ENCODE peak calls at places on chromosomes 2 and 18, in seven cellular contexts. One of them, this sample, is unnamed. For H3K27me3, the result is how much of the 10 kb centered on the place peaks cover.

GRCh38 chr2:233223059-233223894 is 28.2 kb upstream of the ATG16L1 start:
- DNase-seq in IMR-90: no peak
- DNase-seq in H9: no peak
- DNase-seq in mesendoderm: no peak
- DNase-seq in mesenchymal stem cell: no peak
- DNase-seq in neuronal stem cell: no peak
- DNase-seq in H1: no peak
- DNase-seq in this sample: no peak

GRCh38 chr2:28691774-28692281 is 59.8 kb upstream of the PPP1CB start:
- DNase-seq in IMR-90: peak
- DNase-seq in H9: peak
- DNase-seq in mesendoderm: peak
- DNase-seq in mesenchymal stem cell: peak
- DNase-seq in neuronal stem cell: peak
- DNase-seq in H1: no peak
- DNase-seq in this sample: peak

GRCh38 chr2:122031544-122032263 is 276.3 kb downstream of the TSN start:
- DNase-seq in IMR-90: peak
- DNase-seq in H9: no peak
- DNase-seq in mesendoderm: no peak
- DNase-seq in mesenchymal stem cell: no peak
- DNase-seq in neuronal stem cell: no peak
- DNase-seq in H1: no peak
- DNase-seq in this sample: no peak

GRCh38 chr18:24015897-24016631 is 1.5 kb downstream of the TTC39C start:
- DNase-seq in IMR-90: no peak
- DNase-seq in H9: no peak
- DNase-seq in mesendoderm: peak
- DNase-seq in mesenchymal stem cell: no peak
- DNase-seq in neuronal stem cell: no peak
- DNase-seq in H1: no peak
- DNase-seq in this sample: no peak

GRCh38 chr18:2531751-2532150 is 39.6 kb downstream of the METTL4 start:
- DNase-seq in IMR-90: no peak
- DNase-seq in H9: no peak
- DNase-seq in mesendoderm: no peak
- DNase-seq in mesenchymal stem cell: no peak
- DNase-seq in neuronal stem cell: no peak
- DNase-seq in H1: no peak
- DNase-seq in this sample: no peak

GRCh38 chr18:23058746-23059440 is 76.4 kb upstream of the CABLES1 start:
- DNase-seq in IMR-90: peak
- DNase-seq in H9: no peak
- DNase-seq in mesendoderm: no peak
- DNase-seq in mesenchymal stem cell: no peak
- DNase-seq in neuronal stem cell: no peak
- DNase-seq in H1: no peak
- DNase-seq in this sample: no peak

GRCh38 chr2:50607746-50608145 is 424.2 kb downstream of the NRXN1 start:
- DNase-seq in IMR-90: no peak
- DNase-seq in H9: no peak
- DNase-seq in mesendoderm: no peak
- DNase-seq in mesenchymal stem cell: no peak
- DNase-seq in neuronal stem cell: no peak
- DNase-seq in H1: no peak
- DNase-seq in this sample: no peak

GRCh38 chr2:62745891-62746481 is 40.5 kb downstream of the EHBP1 start:
- DNase-seq in IMR-90: no peak
- DNase-seq in H9: no peak
- DNase-seq in mesendoderm: no peak
- DNase-seq in mesenchymal stem cell: no peak
- DNase-seq in neuronal stem cell: no peak
- DNase-seq in H1: no peak
- DNase-seq in this sample: no peak

GRCh38 chr2:1973636-1974035 is 229.3 kb upstream of the PXDN start:
- DNase-seq in IMR-90: no peak
- DNase-seq in H9: no peak
- DNase-seq in mesendoderm: peak
- DNase-seq in mesenchymal stem cell: no peak
- DNase-seq in neuronal stem cell: no peak
- DNase-seq in H1: no peak
- DNase-seq in this sample: no peak

DNA sequence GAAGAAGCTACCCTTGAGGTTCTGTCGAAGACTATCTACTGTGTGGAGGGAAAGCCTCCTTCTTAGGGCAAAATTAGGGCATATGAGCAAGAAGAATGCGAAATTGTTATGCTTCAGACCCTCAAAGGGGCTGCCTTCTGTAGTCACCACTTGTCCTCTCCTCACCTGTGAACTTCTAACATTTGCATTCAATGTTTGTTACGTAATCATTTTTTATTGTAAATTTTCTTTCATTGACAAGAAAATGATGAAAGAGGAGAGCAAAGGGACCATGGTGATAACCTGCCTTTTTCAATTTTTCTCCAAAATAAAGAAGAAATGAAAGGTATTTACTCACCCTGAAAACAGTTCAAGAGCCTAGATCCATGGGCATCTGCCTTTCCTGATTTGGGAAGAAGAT is 193.0 kb downstream of the SP3 start:
- DNase-seq in IMR-90: no peak
- DNase-seq in H9: no peak
- DNase-seq in mesendoderm: no peak
- DNase-seq in mesenchymal stem cell: no peak
- DNase-seq in neuronal stem cell: no peak
- DNase-seq in H1: no peak
- DNase-seq in this sample: no peak
- H3K27me3 ChIP-seq in IMR-90: under half
- H3K27me3 ChIP-seq in H9: under half
- H3K27me3 ChIP-seq in mesendoderm: under half
- H3K27me3 ChIP-seq in mesenchymal stem cell: under half
- H3K27me3 ChIP-seq in neuronal stem cell: under half
- H3K27me3 ChIP-seq in H1: under half
- H3K27me3 ChIP-seq in this sample: under half

DNA sequence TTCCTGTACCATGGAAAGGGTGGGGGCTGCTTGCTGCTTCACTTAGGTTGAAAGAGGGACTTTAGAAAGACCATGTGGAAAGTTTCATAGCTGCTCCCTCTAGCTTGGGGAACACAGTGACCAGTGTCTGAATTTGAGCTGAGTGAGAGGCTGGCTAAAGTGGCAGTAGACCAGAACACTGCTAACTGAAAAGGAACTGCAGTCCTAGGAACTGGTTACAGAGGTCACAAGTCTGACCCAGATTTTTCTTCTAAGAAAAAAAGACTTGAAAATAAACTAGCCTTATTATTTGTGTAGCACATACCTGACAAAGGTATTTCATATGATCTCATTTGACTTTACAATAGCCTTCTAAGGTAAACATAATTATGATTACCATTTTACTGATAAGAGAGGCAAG is 153.6 kb downstream of the FSHR start:
- DNase-seq in IMR-90: no peak
- DNase-seq in H9: no peak
- DNase-seq in mesendoderm: no peak
- DNase-seq in mesenchymal stem cell: no peak
- DNase-seq in neuronal stem cell: no peak
- DNase-seq in H1: no peak
- DNase-seq in this sample: no peak
- H3K23ac ChIP-seq in IMR-90: no peak
- H3K23ac ChIP-seq in H9: no peak
- H3K23ac ChIP-seq in mesendoderm: no peak
- H3K23ac ChIP-seq in mesenchymal stem cell: no peak
- H3K23ac ChIP-seq in neuronal stem cell: no peak
- H3K23ac ChIP-seq in H1: no peak
- H3K23ac ChIP-seq in this sample: no peak

DNA sequence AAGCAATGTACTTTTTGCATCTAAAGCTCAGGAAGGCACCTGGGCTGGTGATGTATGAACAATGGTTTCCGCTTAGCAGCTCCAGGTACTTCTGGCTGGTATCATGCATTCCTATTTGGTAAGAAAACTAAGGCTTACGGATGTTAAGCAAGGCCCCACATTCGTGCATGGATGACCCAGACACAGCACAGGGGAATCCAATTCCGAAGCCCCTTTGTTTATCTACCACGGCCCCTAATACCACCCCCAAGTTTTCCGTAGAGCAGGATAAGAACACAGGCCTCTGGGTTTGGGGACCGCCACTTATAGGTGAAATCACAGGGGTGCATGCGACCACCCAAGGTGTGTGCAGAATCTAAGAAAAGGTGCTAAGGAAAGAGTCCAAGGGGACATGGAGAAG is 192.1 kb upstream of the ID2 start:
- DNase-seq in IMR-90: no peak
- DNase-seq in H9: no peak
- DNase-seq in mesendoderm: no peak
- DNase-seq in mesenchymal stem cell: no peak
- DNase-seq in neuronal stem cell: no peak
- DNase-seq in H1: no peak
- DNase-seq in this sample: no peak
- H3K4me2 ChIP-seq in IMR-90: no peak
- H3K4me2 ChIP-seq in H9: no peak
- H3K4me2 ChIP-seq in mesendoderm: no peak
- H3K4me2 ChIP-seq in mesenchymal stem cell: no peak
- H3K4me2 ChIP-seq in neuronal stem cell: no peak
- H3K4me2 ChIP-seq in H1: no peak
- H3K4me2 ChIP-seq in this sample: no peak

GRCh38 chr2:239610457-239611221 is 209.8 kb upstream of the HDAC4 start:
- DNase-seq in IMR-90: no peak
- DNase-seq in H9: no peak
- DNase-seq in mesendoderm: no peak
- DNase-seq in mesenchymal stem cell: no peak
- DNase-seq in neuronal stem cell: no peak
- DNase-seq in H1: no peak
- DNase-seq in this sample: no peak

GRCh38 chr2:239608723-239609122 is 207.9 kb upstream of the HDAC4 start:
- DNase-seq in IMR-90: no peak
- DNase-seq in H9: peak
- DNase-seq in mesendoderm: no peak
- DNase-seq in mesenchymal stem cell: no peak
- DNase-seq in neuronal stem cell: no peak
- DNase-seq in H1: no peak
- DNase-seq in this sample: no peak

GRCh38 chr2:239609162-239609561 is 208.3 kb upstream of the HDAC4 start:
- DNase-seq in IMR-90: no peak
- DNase-seq in H9: peak
- DNase-seq in mesendoderm: no peak
- DNase-seq in mesenchymal stem cell: no peak
- DNase-seq in neuronal stem cell: no peak
- DNase-seq in H1: no peak
- DNase-seq in this sample: no peak

GRCh38 chr2:239611222-239611795 is 210.5 kb upstream of the HDAC4 start:
- DNase-seq in IMR-90: no peak
- DNase-seq in H9: no peak
- DNase-seq in mesendoderm: no peak
- DNase-seq in mesenchymal stem cell: no peak
- DNase-seq in neuronal stem cell: no peak
- DNase-seq in H1: no peak
- DNase-seq in this sample: no peak

GRCh38 chr2:239609583-239610310 is 208.9 kb upstream of the HDAC4 start:
- DNase-seq in IMR-90: no peak
- DNase-seq in H9: peak
- DNase-seq in mesendoderm: no peak
- DNase-seq in mesenchymal stem cell: no peak
- DNase-seq in neuronal stem cell: no peak
- DNase-seq in H1: no peak
- DNase-seq in this sample: no peak
- H3K27me3 ChIP-seq in IMR-90: under half
- H3K27me3 ChIP-seq in H9: under half
- H3K27me3 ChIP-seq in mesendoderm: under half
- H3K27me3 ChIP-seq in mesenchymal stem cell: under half
- H3K27me3 ChIP-seq in neuronal stem cell: under half
- H3K27me3 ChIP-seq in H1: under half
- H3K27me3 ChIP-seq in this sample: under half

GRCh38 chr2:204917089-204917701 is 371.9 kb downstream of the PARD3B start:
- DNase-seq in IMR-90: no peak
- DNase-seq in H9: no peak
- DNase-seq in mesendoderm: no peak
- DNase-seq in mesenchymal stem cell: no peak
- DNase-seq in neuronal stem cell: no peak
- DNase-seq in H1: no peak
- DNase-seq in this sample: no peak
- H3K23ac ChIP-seq in IMR-90: no peak
- H3K23ac ChIP-seq in H9: no peak
- H3K23ac ChIP-seq in mesendoderm: no peak
- H3K23ac ChIP-seq in mesenchymal stem cell: no peak
- H3K23ac ChIP-seq in neuronal stem cell: no peak
- H3K23ac ChIP-seq in H1: no peak
- H3K23ac ChIP-seq in this sample: no peak

GRCh38 chr18:4603955-4604354 is 148.8 kb upstream of the DLGAP1 start:
- DNase-seq in IMR-90: no peak
- DNase-seq in H9: peak
- DNase-seq in mesendoderm: peak
- DNase-seq in mesenchymal stem cell: no peak
- DNase-seq in neuronal stem cell: no peak
- DNase-seq in H1: no peak
- DNase-seq in this sample: no peak
- H3K4me2 ChIP-seq in IMR-90: no peak
- H3K4me2 ChIP-seq in H9: no peak
- H3K4me2 ChIP-seq in mesendoderm: no peak
- H3K4me2 ChIP-seq in mesenchymal stem cell: no peak
- H3K4me2 ChIP-seq in neuronal stem cell: no peak
- H3K4me2 ChIP-seq in H1: no peak
- H3K4me2 ChIP-seq in this sample: no peak

GRCh38 chr2:66430195-66430905 is 4.6 kb upstream of the MEIS1 start:
- DNase-seq in IMR-90: no peak
- DNase-seq in H9: no peak
- DNase-seq in mesendoderm: peak
- DNase-seq in mesenchymal stem cell: no peak
- DNase-seq in neuronal stem cell: no peak
- DNase-seq in H1: no peak
- DNase-seq in this sample: peak
- H3K27me3 ChIP-seq in IMR-90: under half
- H3K27me3 ChIP-seq in H9: half or more
- H3K27me3 ChIP-seq in mesendoderm: under half
- H3K27me3 ChIP-seq in mesenchymal stem cell: under half
- H3K27me3 ChIP-seq in neuronal stem cell: under half
- H3K27me3 ChIP-seq in H1: half or more
- H3K27me3 ChIP-seq in this sample: under half

GRCh38 chr18:13520306-13520705 is 206.1 kb downstream of the FAM210A start:
- DNase-seq in IMR-90: no peak
- DNase-seq in H9: no peak
- DNase-seq in mesendoderm: no peak
- DNase-seq in mesenchymal stem cell: no peak
- DNase-seq in neuronal stem cell: no peak
- DNase-seq in H1: no peak
- DNase-seq in this sample: no peak
- H3K23ac ChIP-seq in IMR-90: no peak
- H3K23ac ChIP-seq in H9: no peak
- H3K23ac ChIP-seq in mesendoderm: no peak
- H3K23ac ChIP-seq in mesenchymal stem cell: no peak
- H3K23ac ChIP-seq in neuronal stem cell: no peak
- H3K23ac ChIP-seq in H1: no peak
- H3K23ac ChIP-seq in this sample: no peak

DNA sequence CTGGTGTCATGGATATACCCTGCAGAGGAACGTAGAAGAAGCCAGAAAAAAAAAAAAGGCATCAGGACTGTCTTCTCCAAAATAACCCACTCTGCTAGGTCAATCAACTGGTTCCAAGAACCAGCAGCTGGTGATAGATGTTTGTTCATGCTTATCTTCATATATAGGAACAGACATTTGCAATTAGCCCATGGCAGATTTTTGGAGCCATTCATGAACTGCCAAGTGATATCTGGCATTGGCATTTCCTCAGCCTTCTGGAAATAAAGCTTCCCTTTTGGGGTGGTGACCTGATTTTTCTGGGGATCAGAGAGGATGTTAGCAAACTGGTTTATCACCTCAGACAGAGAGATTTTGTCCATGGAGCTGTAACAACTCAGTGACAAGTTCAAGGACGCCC is 234.9 kb downstream of the OSR1 start:
- DNase-seq in IMR-90: no peak
- DNase-seq in H9: no peak
- DNase-seq in mesendoderm: no peak
- DNase-seq in mesenchymal stem cell: no peak
- DNase-seq in neuronal stem cell: no peak
- DNase-seq in H1: no peak
- DNase-seq in this sample: no peak
- H3K4me2 ChIP-seq in IMR-90: peak
- H3K4me2 ChIP-seq in H9: no peak
- H3K4me2 ChIP-seq in mesendoderm: no peak
- H3K4me2 ChIP-seq in mesenchymal stem cell: no peak
- H3K4me2 ChIP-seq in neuronal stem cell: no peak
- H3K4me2 ChIP-seq in H1: no peak
- H3K4me2 ChIP-seq in this sample: no peak